ENCODE peak calls at places on chromosomes 16 and 17, in eight cellular contexts. One of them, this sample, is unnamed.

GRCh38 chr16:19113577-19114358 is at the start of gene ITPRIPL2:
- DNase-seq in GM12865: peak
- DNase-seq in upper lobe of right lung: peak
- DNase-seq in sigmoid colon: peak
- DNase-seq in type B pancreatic cell: peak
- DNase-seq in gastrocnemius medialis: peak
- DNase-seq in CD8-positive, alpha-beta T cell: no peak
- DNase-seq in AG09319: peak
- DNase-seq in this sample: no peak

GRCh38 chr16:48576927-48577326 is 33.1 kb downstream of the N4BP1 start:
- DNase-seq in GM12865: no peak
- DNase-seq in upper lobe of right lung: no peak
- DNase-seq in sigmoid colon: no peak
- DNase-seq in type B pancreatic cell: no peak
- DNase-seq in gastrocnemius medialis: no peak
- DNase-seq in CD8-positive, alpha-beta T cell: no peak
- DNase-seq in AG09319: no peak
- DNase-seq in this sample: no peak

GRCh38 chr17:64994781-64995538 is 61.6 kb downstream of the GNA13 start:
- DNase-seq in GM12865: no peak
- DNase-seq in upper lobe of right lung: no peak
- DNase-seq in sigmoid colon: no peak
- DNase-seq in type B pancreatic cell: no peak
- DNase-seq in gastrocnemius medialis: no peak
- DNase-seq in CD8-positive, alpha-beta T cell: no peak
- DNase-seq in AG09319: no peak
- DNase-seq in this sample: no peak

GRCh38 chr16:67805718-67806427 is 487 bp downstream of the RANBP10 start:
- DNase-seq in GM12865: peak
- DNase-seq in upper lobe of right lung: peak
- DNase-seq in sigmoid colon: no peak
- DNase-seq in type B pancreatic cell: no peak
- DNase-seq in gastrocnemius medialis: no peak
- DNase-seq in CD8-positive, alpha-beta T cell: no peak
- DNase-seq in AG09319: no peak
- DNase-seq in this sample: no peak

GRCh38 chr16:11325404-11326083 is 19.7 kb upstream of the RMI2 start:
- DNase-seq in GM12865: peak
- DNase-seq in upper lobe of right lung: no peak
- DNase-seq in sigmoid colon: no peak
- DNase-seq in type B pancreatic cell: no peak
- DNase-seq in gastrocnemius medialis: no peak
- DNase-seq in CD8-positive, alpha-beta T cell: no peak
- DNase-seq in AG09319: no peak
- DNase-seq in this sample: no peak

GRCh38 chr17:56514899-56515298 is 78.6 kb upstream of the NOG start:
- DNase-seq in GM12865: no peak
- DNase-seq in upper lobe of right lung: no peak
- DNase-seq in sigmoid colon: no peak
- DNase-seq in type B pancreatic cell: no peak
- DNase-seq in gastrocnemius medialis: no peak
- DNase-seq in CD8-positive, alpha-beta T cell: no peak
- DNase-seq in AG09319: no peak
- DNase-seq in this sample: no peak

GRCh38 chr17:31413871-31414589 is 22.6 kb downstream of the RAB11FIP4 start:
- DNase-seq in GM12865: no peak
- DNase-seq in upper lobe of right lung: no peak
- DNase-seq in sigmoid colon: peak
- DNase-seq in type B pancreatic cell: no peak
- DNase-seq in gastrocnemius medialis: no peak
- DNase-seq in CD8-positive, alpha-beta T cell: no peak
- DNase-seq in AG09319: no peak
- DNase-seq in this sample: peak

GRCh38 chr17:45246861-45247428 is 14.9 kb downstream of the SPATA32 start:
- DNase-seq in GM12865: peak
- DNase-seq in upper lobe of right lung: peak
- DNase-seq in sigmoid colon: no peak
- DNase-seq in type B pancreatic cell: no peak
- DNase-seq in gastrocnemius medialis: no peak
- DNase-seq in CD8-positive, alpha-beta T cell: peak
- DNase-seq in AG09319: no peak
- DNase-seq in this sample: no peak

GRCh38 chr17:77372444-77373297 is 231.9 kb downstream of the SEC14L1 start:
- DNase-seq in GM12865: peak
- DNase-seq in upper lobe of right lung: peak
- DNase-seq in sigmoid colon: peak
- DNase-seq in type B pancreatic cell: peak
- DNase-seq in gastrocnemius medialis: peak
- DNase-seq in CD8-positive, alpha-beta T cell: peak
- DNase-seq in AG09319: peak
- DNase-seq in this sample: no peak

GRCh38 chr16:50696575-50697420 is 3.4 kb downstream of the NOD2 start:
- DNase-seq in GM12865: peak
- DNase-seq in upper lobe of right lung: peak
- DNase-seq in sigmoid colon: peak
- DNase-seq in type B pancreatic cell: no peak
- DNase-seq in gastrocnemius medialis: peak
- DNase-seq in CD8-positive, alpha-beta T cell: peak
- DNase-seq in AG09319: no peak
- DNase-seq in this sample: no peak

GRCh38 chr17:76179496-76180467 is 38.7 kb upstream of the FOXJ1 start:
- DNase-seq in GM12865: peak
- DNase-seq in upper lobe of right lung: no peak
- DNase-seq in sigmoid colon: no peak
- DNase-seq in type B pancreatic cell: no peak
- DNase-seq in gastrocnemius medialis: no peak
- DNase-seq in CD8-positive, alpha-beta T cell: peak
- DNase-seq in AG09319: no peak
- DNase-seq in this sample: no peak

GRCh38 chr17:43942286-43942685 is at the start of gene PPY:
- DNase-seq in GM12865: no peak
- DNase-seq in upper lobe of right lung: no peak
- DNase-seq in sigmoid colon: no peak
- DNase-seq in type B pancreatic cell: no peak
- DNase-seq in gastrocnemius medialis: no peak
- DNase-seq in CD8-positive, alpha-beta T cell: no peak
- DNase-seq in AG09319: no peak
- DNase-seq in this sample: no peak

GRCh38 chr17:3535253-3535995 is 22.2 kb downstream of the TRPV3 start:
- DNase-seq in GM12865: peak
- DNase-seq in upper lobe of right lung: peak
- DNase-seq in sigmoid colon: no peak
- DNase-seq in type B pancreatic cell: no peak
- DNase-seq in gastrocnemius medialis: peak
- DNase-seq in CD8-positive, alpha-beta T cell: peak
- DNase-seq in AG09319: peak
- DNase-seq in this sample: no peak

GRCh38 chr17:81512560-81512983 is at the start of gene ACTG1:
- DNase-seq in GM12865: peak
- DNase-seq in upper lobe of right lung: peak
- DNase-seq in sigmoid colon: peak
- DNase-seq in type B pancreatic cell: peak
- DNase-seq in gastrocnemius medialis: peak
- DNase-seq in CD8-positive, alpha-beta T cell: peak
- DNase-seq in AG09319: peak
- DNase-seq in this sample: no peak

GRCh38 chr16:66549284-66550131 is at the start of gene TK2:
- DNase-seq in GM12865: peak
- DNase-seq in upper lobe of right lung: peak
- DNase-seq in sigmoid colon: peak
- DNase-seq in type B pancreatic cell: peak
- DNase-seq in gastrocnemius medialis: no peak
- DNase-seq in CD8-positive, alpha-beta T cell: peak
- DNase-seq in AG09319: no peak
- DNase-seq in this sample: no peak
- TF ChIP-seq CTCF in GM12865: no peak
- TF ChIP-seq CTCF in upper lobe of right lung: peak
- TF ChIP-seq CTCF in sigmoid colon: peak
- TF ChIP-seq CTCF in type B pancreatic cell: peak
- TF ChIP-seq CTCF in gastrocnemius medialis: no peak
- TF ChIP-seq CTCF in CD8-positive, alpha-beta T cell: no peak
- TF ChIP-seq CTCF in AG09319: no peak
- TF ChIP-seq CTCF in this sample: peak

GRCh38 chr17:36631022-36631421 is 29.6 kb downstream of the MRM1 start:
- DNase-seq in GM12865: no peak
- DNase-seq in upper lobe of right lung: no peak
- DNase-seq in sigmoid colon: no peak
- DNase-seq in type B pancreatic cell: no peak
- DNase-seq in gastrocnemius medialis: no peak
- DNase-seq in CD8-positive, alpha-beta T cell: no peak
- DNase-seq in AG09319: no peak
- DNase-seq in this sample: no peak

GRCh38 chr17:36627101-36627500 is 25.7 kb downstream of the MRM1 start:
- DNase-seq in GM12865: no peak
- DNase-seq in upper lobe of right lung: no peak
- DNase-seq in sigmoid colon: no peak
- DNase-seq in type B pancreatic cell: no peak
- DNase-seq in gastrocnemius medialis: no peak
- DNase-seq in CD8-positive, alpha-beta T cell: no peak
- DNase-seq in AG09319: no peak
- DNase-seq in this sample: no peak

GRCh38 chr17:36629970-36630369 is 28.6 kb downstream of the MRM1 start:
- DNase-seq in GM12865: no peak
- DNase-seq in upper lobe of right lung: no peak
- DNase-seq in sigmoid colon: no peak
- DNase-seq in type B pancreatic cell: no peak
- DNase-seq in gastrocnemius medialis: no peak
- DNase-seq in CD8-positive, alpha-beta T cell: no peak
- DNase-seq in AG09319: no peak
- DNase-seq in this sample: no peak

GRCh38 chr17:36629252-36629847 is 28.0 kb downstream of the MRM1 start:
- DNase-seq in GM12865: peak
- DNase-seq in upper lobe of right lung: peak
- DNase-seq in sigmoid colon: peak
- DNase-seq in type B pancreatic cell: peak
- DNase-seq in gastrocnemius medialis: peak
- DNase-seq in CD8-positive, alpha-beta T cell: peak
- DNase-seq in AG09319: peak
- DNase-seq in this sample: no peak

DNA sequence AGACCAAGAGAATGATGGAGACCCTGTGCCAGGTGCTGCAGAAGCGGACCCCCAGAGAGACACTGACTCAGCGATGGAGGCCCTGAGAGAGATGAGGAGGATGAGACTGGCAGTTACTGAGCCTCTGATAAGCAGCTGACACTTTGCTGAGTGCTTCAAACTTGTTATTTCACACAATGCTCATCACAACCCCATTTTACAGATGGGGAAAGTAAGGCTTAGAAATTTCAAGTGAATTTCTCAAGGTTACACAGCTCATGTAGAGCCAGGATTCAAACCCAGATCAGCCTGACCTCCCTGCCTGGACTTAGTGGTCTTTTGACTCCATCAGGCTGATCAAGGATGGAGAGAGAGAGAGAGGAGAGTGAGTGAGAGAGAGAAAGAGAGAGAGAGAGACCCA is 27.2 kb downstream of the MRM1 start:
- DNase-seq in GM12865: no peak
- DNase-seq in upper lobe of right lung: no peak
- DNase-seq in sigmoid colon: no peak
- DNase-seq in type B pancreatic cell: no peak
- DNase-seq in gastrocnemius medialis: no peak
- DNase-seq in CD8-positive, alpha-beta T cell: no peak
- DNase-seq in AG09319: no peak
- DNase-seq in this sample: no peak
- TF ChIP-seq CTCF in GM12865: no peak
- TF ChIP-seq CTCF in upper lobe of right lung: no peak
- TF ChIP-seq CTCF in sigmoid colon: no peak
- TF ChIP-seq CTCF in type B pancreatic cell: no peak
- TF ChIP-seq CTCF in gastrocnemius medialis: no peak
- TF ChIP-seq CTCF in CD8-positive, alpha-beta T cell: no peak
- TF ChIP-seq CTCF in AG09319: no peak
- TF ChIP-seq CTCF in this sample: no peak

GRCh38 chr17:80000955-80001354 is 34.7 kb downstream of the TBC1D16 start:
- DNase-seq in GM12865: no peak
- DNase-seq in upper lobe of right lung: no peak
- DNase-seq in sigmoid colon: no peak
- DNase-seq in type B pancreatic cell: no peak
- DNase-seq in gastrocnemius medialis: no peak
- DNase-seq in CD8-positive, alpha-beta T cell: no peak
- DNase-seq in AG09319: no peak
- DNase-seq in this sample: no peak
- TF ChIP-seq CTCF in GM12865: no peak
- TF ChIP-seq CTCF in upper lobe of right lung: no peak
- TF ChIP-seq CTCF in sigmoid colon: no peak
- TF ChIP-seq CTCF in type B pancreatic cell: no peak
- TF ChIP-seq CTCF in gastrocnemius medialis: no peak
- TF ChIP-seq CTCF in CD8-positive, alpha-beta T cell: no peak
- TF ChIP-seq CTCF in AG09319: no peak
- TF ChIP-seq CTCF in this sample: no peak

GRCh38 chr17:63434951-63435571 is 11.0 kb downstream of the CYB561 start:
- DNase-seq in GM12865: no peak
- DNase-seq in upper lobe of right lung: peak
- DNase-seq in sigmoid colon: peak
- DNase-seq in type B pancreatic cell: no peak
- DNase-seq in gastrocnemius medialis: no peak
- DNase-seq in CD8-positive, alpha-beta T cell: peak
- DNase-seq in AG09319: no peak
- DNase-seq in this sample: no peak

GRCh38 chr17:63435681-63436522 is 10.2 kb downstream of the CYB561 start:
- DNase-seq in GM12865: peak
- DNase-seq in upper lobe of right lung: peak
- DNase-seq in sigmoid colon: no peak
- DNase-seq in type B pancreatic cell: no peak
- DNase-seq in gastrocnemius medialis: no peak
- DNase-seq in CD8-positive, alpha-beta T cell: no peak
- DNase-seq in AG09319: no peak
- DNase-seq in this sample: no peak

GRCh38 chr17:63438092-63439051 is 7.7 kb downstream of the CYB561 start:
- DNase-seq in GM12865: no peak
- DNase-seq in upper lobe of right lung: no peak
- DNase-seq in sigmoid colon: no peak
- DNase-seq in type B pancreatic cell: no peak
- DNase-seq in gastrocnemius medialis: no peak
- DNase-seq in CD8-positive, alpha-beta T cell: no peak
- DNase-seq in AG09319: no peak
- DNase-seq in this sample: no peak

GRCh38 chr17:63437287-63438091 is 8.6 kb downstream of the CYB561 start:
- DNase-seq in GM12865: no peak
- DNase-seq in upper lobe of right lung: no peak
- DNase-seq in sigmoid colon: no peak
- DNase-seq in type B pancreatic cell: no peak
- DNase-seq in gastrocnemius medialis: no peak
- DNase-seq in CD8-positive, alpha-beta T cell: no peak
- DNase-seq in AG09319: no peak
- DNase-seq in this sample: no peak

DNA sequence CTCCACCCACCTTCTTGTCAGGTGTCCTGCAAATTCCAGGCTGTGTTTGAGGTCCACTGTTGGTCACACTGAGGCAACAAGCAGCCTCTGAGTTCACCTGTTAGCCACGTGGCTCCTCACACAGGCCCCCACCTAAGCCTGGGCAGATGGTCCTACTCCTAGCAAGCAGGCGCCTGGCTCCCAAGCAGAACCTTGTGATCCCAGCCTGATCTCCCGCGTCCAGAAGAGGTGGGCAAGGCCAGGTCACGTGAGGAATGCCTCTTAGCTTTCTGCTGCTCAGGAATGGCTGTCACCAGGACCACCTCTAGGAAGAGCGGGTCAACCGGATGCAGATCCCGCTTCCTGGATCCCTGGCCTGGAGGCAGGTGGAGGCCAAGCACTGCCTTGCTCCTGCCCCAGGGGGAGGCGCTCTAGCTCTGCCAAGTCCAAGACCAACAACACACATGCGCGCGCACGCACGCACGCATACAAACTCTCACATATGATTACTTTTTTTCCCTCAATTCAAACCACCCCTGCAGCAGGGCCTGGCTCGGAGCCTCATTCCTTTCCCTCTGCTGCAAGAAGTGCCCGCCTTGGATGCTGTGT is 9.5 kb downstream of the CYB561 start:
- DNase-seq in GM12865: no peak
- DNase-seq in upper lobe of right lung: no peak
- DNase-seq in sigmoid colon: no peak
- DNase-seq in type B pancreatic cell: no peak
- DNase-seq in gastrocnemius medialis: no peak
- DNase-seq in CD8-positive, alpha-beta T cell: no peak
- DNase-seq in AG09319: no peak
- DNase-seq in this sample: no peak
- TF ChIP-seq CTCF in GM12865: no peak
- TF ChIP-seq CTCF in upper lobe of right lung: peak
- TF ChIP-seq CTCF in sigmoid colon: no peak
- TF ChIP-seq CTCF in type B pancreatic cell: no peak
- TF ChIP-seq CTCF in gastrocnemius medialis: no peak
- TF ChIP-seq CTCF in CD8-positive, alpha-beta T cell: no peak
- TF ChIP-seq CTCF in AG09319: no peak
- TF ChIP-seq CTCF in this sample: no peak